ENCODE peak calls at places on chromosomes 3 and 15, in four cellular contexts. O is psoas muscle, N is HCEC 1CT, R is ACHN. H is an unnamed sample.

GRCh38 chr3:151356791-151357460 is 27.6 kb upstream of the P2RY13 start:
- DNase-seq in N (no peak), R (no peak), O (no peak), H (no peak)

GRCh38 chr3:71493372-71493771 is 90.2 kb downstream of the FOXP1 start:
- DNase-seq in O (no peak), N (no peak), R (no peak), H (no peak)

GRCh38 chr15:95604634-95605036 is 725.9 kb upstream of the NR2F2 start:
- DNase-seq in N (peak; percentile 86), O (no peak), R (no peak), H (no peak)

GRCh38 chr3:65473746-65474145 is 565.0 kb downstream of the MAGI1 start:
- DNase-seq in O (no peak), N (peak; percentile 22), R (peak; percentile 4), H (no peak)

GRCh38 chr3:161475905-161476304 is 20.7 kb upstream of the OTOL1 start:
- DNase-seq in R (no peak), N (peak; percentile 11), O (no peak), H (no peak)

GRCh38 chr3:109921509-109921908 is 584.2 kb upstream of the DPPA4 start:
- DNase-seq in N (peak; percentile 17), O (no peak), R (no peak), H (no peak)

GRCh38 chr3:44045476-44046275 is 196.0 kb upstream of the TOPAZ1 start:
- DNase-seq in R (no peak), N (no peak), O (no peak), H (peak; percentile 30)

GRCh38 chr15:98076021-98076816 is 115.7 kb downstream of the ARRDC4 start:
- DNase-seq in O (peak; percentile 31), R (no peak), N (no peak), H (peak; percentile 55)

GRCh38 chr3:3053974-3054373 is 56.2 kb downstream of the IL5RA start:
- DNase-seq in N (no peak), R (no peak), O (no peak), H (no peak)

GRCh38 chr15:45714501-45715488 is 80.0 kb downstream of the SQOR start:
- DNase-seq in N (peak; percentile 51), O (peak; percentile 52), R (peak; percentile 53), H (peak; percentile 52)

GRCh38 chr3:109356442-109357155 is 19.3 kb upstream of the DPPA4 start:
- DNase-seq in R (no peak), N (no peak), O (no peak), H (no peak)

GRCh38 chr3:193040836-193041672 is 123.4 kb upstream of the MB21D2 start:
- DNase-seq in O (no peak), R (peak; percentile 64), N (peak; percentile 51), H (no peak)

GRCh38 chr3:16309558-16309957 is 44.5 kb downstream of the OXNAD1 start:
- DNase-seq in R (peak; percentile 41), N (peak; percentile 47), O (no peak), H (no peak)

GRCh38 chr15:90860942-90861675 is 7.3 kb upstream of the FURIN start:
- DNase-seq in R (no peak), O (no peak), N (no peak), H (no peak)

GRCh38 chr3:76063019-76063418 is 277.7 kb upstream of the ZNF717 start:
- DNase-seq in N (peak; percentile 85), R (peak; percentile 23), O (no peak), H (no peak)

GRCh38 chr3:42652251-42652610 is 1.3 kb upstream of the ZBTB47 start:
- DNase-seq in R (peak; percentile 55), N (peak; percentile 17), O (no peak), H (no peak)

GRCh38 chr3:128062033-128062745 is 10.0 kb downstream of the SEC61A1 start:
- DNase-seq in R (no peak), O (no peak), N (no peak), H (no peak)

GRCh38 chr3:108099203-108099602 is 8.4 kb upstream of the CD47 start:
- DNase-seq in O (no peak), N (peak; percentile 39), R (no peak), H (no peak)

GRCh38 chr3:43838877-43839276 is 148.1 kb downstream of the ABHD5 start:
- DNase-seq in N (no peak), R (no peak), O (no peak), H (no peak)

GRCh38 chr3:40215015-40215414 is 94.5 kb upstream of the EIF1B start:
- DNase-seq in O (no peak), N (no peak), R (no peak), H (no peak)

GRCh38 chr3:187567741-187568140 is 102.5 kb downstream of the SST start:
- DNase-seq in N (peak; percentile 66), O (no peak), R (peak; percentile 77), H (no peak)

GRCh38 chr3:194689493-194689901 is 3.8 kb downstream of the FAM43A start:
- DNase-seq in R (no peak), N (no peak), O (peak; percentile 39), H (no peak)

GRCh38 chr3:193553606-193554005 is 1.1 kb downstream of the ATP13A4 start:
- DNase-seq in R (no peak), N (no peak), O (no peak), H (no peak)

GRCh38 chr15:70478251-70478990 is 284.9 kb downstream of the UACA start:
- DNase-seq in R (no peak), O (no peak), N (no peak), H (peak; percentile 26)

GRCh38 chr15:64013179-64014043 is 32.9 kb downstream of the DAPK2 start:
- DNase-seq in N (no peak), R (no peak), O (no peak), H (no peak)

GRCh38 chr3:134014270-134014669 is 15.5 kb downstream of the SLCO2A1 start:
- DNase-seq in N (no peak), O (no peak), R (no peak), H (no peak)

GRCh38 chr15:60480149-60480548 is 1.2 kb upstream of the ICE2 start:
- DNase-seq in R (no peak), N (no peak), O (no peak), H (no peak)

GRCh38 chr3:64138656-64139375 is 86.5 kb downstream of the PRICKLE2 start:
- DNase-seq in N (no peak), R (no peak), O (no peak), H (no peak)

GRCh38 chr3:127749787-127750225 is 72.5 kb downstream of the MGLL start:
- DNase-seq in N (no peak), O (no peak), R (no peak), H (no peak)

GRCh38 chr15:69474291-69474690 is 21.7 kb downstream of the RPLP1 start:
- DNase-seq in O (no peak), R (no peak), N (peak; percentile 55), H (no peak)

GRCh38 chr3:141307351-141308059 is 60.8 kb upstream of the ZBTB38 start:
- DNase-seq in O (no peak), N (no peak), R (no peak), H (no peak)

GRCh38 chr15:64877435-64877834 is 34.3 kb upstream of the ANKDD1A start:
- DNase-seq in N (no peak), O (peak; percentile 73), R (no peak), H (peak; percentile 83)

GRCh38 chr15:53202876-53203275 is 412.7 kb upstream of the ONECUT1 start:
- DNase-seq in R (no peak), O (no peak), N (no peak), H (no peak)

GRCh38 chr3:55002416-55002930 is 74.6 kb upstream of the LRTM1 start:
- DNase-seq in R (no peak), O (no peak), N (no peak), H (no peak)

GRCh38 chr3:106345353-106346027 is 476.7 kb upstream of the CBLB start:
- DNase-seq in O (no peak), N (peak; percentile 94), R (peak; percentile 97), H (no peak)

H was measured in left cardiac atrium.